ENCODE peak calls at places on chromosome 7, in seven cellular contexts. P, R, M, U, Z, Q and D are unnamed samples.

GRCh38 chr7:98418636-98419315 is 17.9 kb upstream of the BAIAP2L1 start:
- DNase-seq in P (peak; percentile 97), R (no peak), M (peak; percentile 95), U (no peak), Z (peak; percentile 92), Q (peak; percentile 98), D (no peak)

GRCh38 chr7:26397786-26398435 is 106.2 kb downstream of the SNX10 start:
- DNase-seq in P (peak; percentile 33), R (peak; percentile 76), M (no peak), U (no peak), Z (peak; percentile 4), Q (no peak), D (peak; percentile 60)

GRCh38 chr7:46145412-46145811 is 224.3 kb upstream of the IGFBP3 start:
- DNase-seq in P (peak; percentile 60), R (no peak), M (peak; percentile 96), U (no peak), Z (peak; percentile 100), Q (peak; percentile 99), D (no peak)

GRCh38 chr7:84477786-84478405 is 283.3 kb upstream of the SEMA3A start:
- DNase-seq in P (no peak), R (no peak), M (no peak), U (no peak), Z (no peak), Q (no peak), D (no peak)

GRCh38 chr7:70647801-70648491 is 484.0 kb upstream of the GALNT17 start:
- DNase-seq in P (no peak), R (no peak), M (peak; percentile 80), U (no peak), Z (peak; percentile 59), Q (peak; percentile 80), D (no peak)

GRCh38 chr7:105932835-105933477 is 30.1 kb upstream of the CDHR3 start:
- DNase-seq in P (no peak), R (no peak), M (peak; percentile 24), U (no peak), Z (peak; percentile 99), Q (peak; percentile 67), D (no peak)

GRCh38 chr7:69269756-69270155 is 328.5 kb upstream of the AUTS2 start:
- DNase-seq in P (no peak), R (no peak), M (no peak), U (no peak), Z (no peak), Q (no peak), D (no peak)

GRCh38 chr7:2071133-2071832 is 161.5 kb downstream of the MAD1L1 start:
- DNase-seq in P (no peak), R (no peak), M (no peak), U (no peak), Z (no peak), Q (no peak), D (no peak)

GRCh38 chr7:54076619-54077018 is 465.6 kb upstream of the VSTM2A start:
- DNase-seq in P (no peak), R (no peak), M (peak; percentile 24), U (no peak), Z (no peak), Q (no peak), D (no peak)

GRCh38 chr7:98755138-98755898 is 114.5 kb downstream of the TMEM130 start:
- DNase-seq in P (no peak), R (no peak), M (no peak), U (no peak), Z (no peak), Q (no peak), D (no peak)

GRCh38 chr7:81715984-81716588 is 53.8 kb downstream of the HGF start:
- DNase-seq in P (no peak), R (no peak), M (peak; percentile 42), U (no peak), Z (peak; percentile 21), Q (peak; percentile 53), D (peak; percentile 4)

GRCh38 chr7:107610353-107610752 is 30.3 kb downstream of the BCAP29 start:
- DNase-seq in P (no peak), R (no peak), M (no peak), U (no peak), Z (no peak), Q (no peak), D (no peak)

GRCh38 chr7:157006829-157007469 is 3.5 kb downstream of the MNX1 start:
- DNase-seq in P (peak; percentile 11), R (no peak), M (no peak), U (no peak), Z (no peak), Q (no peak), D (no peak)

GRCh38 chr7:31099451-31100444 is 47.6 kb downstream of the ADCYAP1R1 start:
- DNase-seq in P (no peak), R (peak; percentile 53), M (no peak), U (no peak), Z (no peak), Q (no peak), D (no peak)

GRCh38 chr7:17298840-17299476 is 506 bp downstream of the AHR start:
- DNase-seq in P (peak; percentile 56), R (peak; percentile 71), M (no peak), U (no peak), Z (no peak), Q (peak; percentile 12), D (peak; percentile 44)

GRCh38 chr7:67523706-67524105 is 527.1 kb downstream of the TYW1 start:
- DNase-seq in P (no peak), R (no peak), M (no peak), U (no peak), Z (no peak), Q (no peak), D (no peak)

GRCh38 chr7:148772297-148773089 is 73.8 kb downstream of the CUL1 start:
- DNase-seq in P (no peak), R (no peak), M (peak; percentile 98), U (no peak), Z (peak; percentile 79), Q (peak; percentile 98), D (no peak)

GRCh38 chr7:117385340-117386124 is 41.8 kb downstream of the ASZ1 start:
- DNase-seq in P (no peak), R (no peak), M (peak; percentile 32), U (no peak), Z (peak; percentile 51), Q (peak; percentile 53), D (no peak)

GRCh38 chr7:20220824-20221547 is 3.8 kb upstream of the MACC1 start:
- DNase-seq in P (no peak), R (no peak), M (no peak), U (no peak), Z (peak; percentile 99), Q (peak; percentile 97), D (no peak)

GRCh38 chr7:2255145-2256139 is 13.4 kb downstream of the NUDT1 start:
- DNase-seq in P (no peak), R (no peak), M (peak; percentile 19), U (no peak), Z (no peak), Q (no peak), D (no peak)

GRCh38 chr7:98657736-98658135 is 40.7 kb downstream of the NPTX2 start:
- DNase-seq in P (no peak), R (no peak), M (no peak), U (no peak), Z (no peak), Q (no peak), D (no peak)

GRCh38 chr7:12725575-12726316 is 38.3 kb downstream of the ARL4A start:
- DNase-seq in P (no peak), R (no peak), M (no peak), U (no peak), Z (no peak), Q (no peak), D (no peak)

GRCh38 chr7:40350100-40350499 is 215.3 kb downstream of the SUGCT start:
- DNase-seq in P (no peak), R (no peak), M (no peak), U (no peak), Z (no peak), Q (no peak), D (no peak)

DNA sequence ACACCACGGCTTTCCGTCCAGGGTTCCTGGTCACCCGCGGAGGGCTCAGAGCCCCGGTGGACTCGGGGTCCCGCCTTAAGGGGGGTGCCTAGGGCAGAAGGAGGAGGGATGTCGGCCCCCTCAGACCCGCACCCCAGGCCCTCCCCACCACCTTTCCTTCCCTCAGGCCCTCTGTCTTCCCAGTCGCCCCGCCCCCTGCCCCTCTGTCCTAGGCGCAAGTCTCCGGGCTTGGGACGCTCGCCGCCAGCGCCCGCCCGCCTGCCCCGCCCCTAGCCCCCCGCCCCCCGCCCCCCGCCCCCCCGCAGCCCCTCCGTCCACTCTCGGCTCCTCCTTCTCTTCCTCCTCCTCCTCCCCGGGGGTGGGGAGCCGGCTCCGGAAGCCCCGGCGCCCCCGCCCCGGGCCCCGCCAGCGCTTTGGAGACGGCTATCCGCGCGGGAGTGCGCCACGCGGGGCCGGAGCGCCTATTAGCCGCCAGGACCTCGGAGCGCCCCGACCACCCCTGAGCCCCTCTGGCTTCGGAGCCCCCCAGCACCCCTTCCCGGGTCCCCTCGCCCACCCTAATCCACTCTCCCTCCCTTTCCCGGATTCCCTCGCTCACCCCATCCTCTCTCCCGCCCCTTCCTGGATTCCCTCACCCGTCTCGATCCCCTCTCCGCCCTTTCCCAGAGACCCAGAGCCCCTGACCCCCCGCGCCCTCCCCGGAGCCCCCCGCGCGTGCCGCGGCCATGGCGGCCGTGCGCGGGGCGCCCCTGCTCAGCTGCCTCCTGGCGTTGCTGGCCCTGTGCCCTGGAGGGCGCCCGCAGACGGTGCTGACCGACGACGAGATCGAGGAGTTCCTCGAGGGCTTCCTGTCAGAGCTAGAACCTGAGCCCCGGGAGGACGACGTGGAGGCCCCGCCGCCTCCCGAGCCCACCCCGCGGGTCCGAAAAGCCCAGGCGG is at the start of gene AEBP1:
- DNase-seq in P (no peak), R (no peak), M (no peak), U (no peak), Z (peak; percentile 44), Q (no peak), D (peak; percentile 51)
- TF ChIP-seq CTCF in P (no peak), R (peak; percentile 26), M (no peak), U (no peak), Z (no peak), Q (no peak), D (no peak)

GRCh38 chr7:130154501-130155317 is 50.5 kb downstream of the TMEM209 start:
- DNase-seq in P (peak; percentile 89), R (peak; percentile 64), M (no peak), U (no peak), Z (no peak), Q (no peak), D (peak; percentile 31)
- TF ChIP-seq CTCF in P (no peak), R (peak; percentile 61), M (peak; percentile 40), U (no peak), Z (peak; percentile 16), Q (no peak), D (peak; percentile 68)

GRCh38 chr7:35424869-35425495 is 171.1 kb upstream of the TBX20 start:
- DNase-seq in P (peak; percentile 66), R (no peak), M (peak; percentile 16), U (no peak), Z (peak; percentile 53), Q (peak; percentile 43), D (peak; percentile 71)
- TF ChIP-seq CTCF in P (peak; percentile 95), R (peak; percentile 84), M (peak; percentile 70), U (peak; percentile 57), Z (peak; percentile 87), Q (peak; percentile 75), D (peak; percentile 85)

DNA sequence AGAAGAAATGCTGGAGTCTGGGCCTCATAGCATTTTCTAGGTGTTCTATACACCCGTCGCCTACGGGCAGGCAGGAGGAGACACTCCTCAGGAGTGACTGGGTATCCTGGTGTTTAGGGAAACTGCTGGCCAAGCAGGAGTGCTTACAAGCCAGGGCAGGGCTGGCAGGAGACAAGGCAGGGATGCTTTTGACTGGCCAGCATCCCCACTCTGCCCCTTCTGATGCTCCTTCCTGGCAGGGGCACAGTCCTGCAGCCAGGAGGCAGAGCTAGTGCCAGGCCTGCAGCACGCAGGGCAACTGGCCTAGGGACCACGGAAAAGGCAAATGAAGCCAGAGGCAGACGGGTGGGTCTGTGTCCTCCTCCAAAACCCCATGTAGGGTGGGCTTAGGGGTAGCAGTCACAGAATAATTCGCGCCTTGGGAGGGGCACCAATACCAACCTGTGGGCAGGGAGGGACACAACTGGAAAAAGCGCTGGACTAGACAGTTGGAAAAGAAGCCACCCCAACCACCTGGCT is 4.9 kb downstream of the IMPDH1 start:
- DNase-seq in P (no peak), R (no peak), M (peak; percentile 27), U (no peak), Z (peak; percentile 30), Q (peak; percentile 5), D (no peak)
- TF ChIP-seq CTCF in P (peak; percentile 12), R (no peak), M (peak; percentile 37), U (peak; percentile 12), Z (peak; percentile 44), Q (no peak), D (no peak)